ENCODE peak calls at places on chromosomes 5 and 9, in eight cellular contexts. One of them, this sample, is unnamed.

GRCh38 chr5:157566902-157567489 is 8.6 kb downstream of the ADAM19 start:
- DNase-seq in spleen: no peak
- DNase-seq in gastrocnemius medialis: no peak
- DNase-seq in BJ: no peak
- DNase-seq in body of pancreas: no peak
- DNase-seq in HCT116: no peak
- DNase-seq in CD8-positive, alpha-beta T cell: no peak
- DNase-seq in heart left ventricle: no peak
- DNase-seq in this sample: no peak

GRCh38 chr9:134437417-134438203 is 111.4 kb downstream of the RXRA start:
- DNase-seq in spleen: no peak
- DNase-seq in gastrocnemius medialis: no peak
- DNase-seq in BJ: no peak
- DNase-seq in body of pancreas: no peak
- DNase-seq in HCT116: no peak
- DNase-seq in CD8-positive, alpha-beta T cell: no peak
- DNase-seq in heart left ventricle: no peak
- DNase-seq in this sample: no peak

GRCh38 chr9:121620777-121621437 is 30.5 kb upstream of the DAB2IP start:
- DNase-seq in spleen: no peak
- DNase-seq in gastrocnemius medialis: no peak
- DNase-seq in BJ: no peak
- DNase-seq in body of pancreas: no peak
- DNase-seq in HCT116: no peak
- DNase-seq in CD8-positive, alpha-beta T cell: no peak
- DNase-seq in heart left ventricle: no peak
- DNase-seq in this sample: no peak

GRCh38 chr5:125470503-125470902 is 724.1 kb upstream of the ZNF608 start:
- DNase-seq in spleen: no peak
- DNase-seq in gastrocnemius medialis: no peak
- DNase-seq in BJ: no peak
- DNase-seq in body of pancreas: no peak
- DNase-seq in HCT116: no peak
- DNase-seq in CD8-positive, alpha-beta T cell: no peak
- DNase-seq in heart left ventricle: no peak
- DNase-seq in this sample: no peak

GRCh38 chr9:79254900-79255651 is 316.7 kb upstream of the TLE4 start:
- DNase-seq in spleen: no peak
- DNase-seq in gastrocnemius medialis: no peak
- DNase-seq in BJ: no peak
- DNase-seq in body of pancreas: no peak
- DNase-seq in HCT116: no peak
- DNase-seq in CD8-positive, alpha-beta T cell: no peak
- DNase-seq in heart left ventricle: no peak
- DNase-seq in this sample: peak

GRCh38 chr5:115816226-115817042 is at the start of gene CDO1:
- DNase-seq in spleen: peak
- DNase-seq in gastrocnemius medialis: peak
- DNase-seq in BJ: no peak
- DNase-seq in body of pancreas: peak
- DNase-seq in HCT116: no peak
- DNase-seq in CD8-positive, alpha-beta T cell: peak
- DNase-seq in heart left ventricle: peak
- DNase-seq in this sample: peak

GRCh38 chr9:125509476-125509875 is 197.5 kb downstream of the MAPKAP1 start:
- DNase-seq in spleen: no peak
- DNase-seq in gastrocnemius medialis: no peak
- DNase-seq in BJ: peak
- DNase-seq in body of pancreas: no peak
- DNase-seq in HCT116: no peak
- DNase-seq in CD8-positive, alpha-beta T cell: no peak
- DNase-seq in heart left ventricle: no peak
- DNase-seq in this sample: no peak

GRCh38 chr5:51384281-51384840 is 1.1 kb downstream of the ISL1 start:
- DNase-seq in spleen: no peak
- DNase-seq in gastrocnemius medialis: no peak
- DNase-seq in BJ: no peak
- DNase-seq in body of pancreas: no peak
- DNase-seq in HCT116: no peak
- DNase-seq in CD8-positive, alpha-beta T cell: no peak
- DNase-seq in heart left ventricle: no peak
- DNase-seq in this sample: no peak

GRCh38 chr5:127599321-127599720 is 49.6 kb upstream of the CTXN3 start:
- DNase-seq in spleen: no peak
- DNase-seq in gastrocnemius medialis: no peak
- DNase-seq in BJ: no peak
- DNase-seq in body of pancreas: no peak
- DNase-seq in HCT116: no peak
- DNase-seq in CD8-positive, alpha-beta T cell: no peak
- DNase-seq in heart left ventricle: no peak
- DNase-seq in this sample: no peak

GRCh38 chr5:1502046-1502736 is 21.6 kb downstream of the LPCAT1 start:
- DNase-seq in spleen: peak
- DNase-seq in gastrocnemius medialis: no peak
- DNase-seq in BJ: no peak
- DNase-seq in body of pancreas: no peak
- DNase-seq in HCT116: no peak
- DNase-seq in CD8-positive, alpha-beta T cell: peak
- DNase-seq in heart left ventricle: no peak
- DNase-seq in this sample: no peak

GRCh38 chr9:134028575-134029247 is 3.4 kb downstream of the BRD3OS start:
- DNase-seq in spleen: peak
- DNase-seq in gastrocnemius medialis: no peak
- DNase-seq in BJ: no peak
- DNase-seq in body of pancreas: no peak
- DNase-seq in HCT116: no peak
- DNase-seq in CD8-positive, alpha-beta T cell: no peak
- DNase-seq in heart left ventricle: no peak
- DNase-seq in this sample: no peak

DNA sequence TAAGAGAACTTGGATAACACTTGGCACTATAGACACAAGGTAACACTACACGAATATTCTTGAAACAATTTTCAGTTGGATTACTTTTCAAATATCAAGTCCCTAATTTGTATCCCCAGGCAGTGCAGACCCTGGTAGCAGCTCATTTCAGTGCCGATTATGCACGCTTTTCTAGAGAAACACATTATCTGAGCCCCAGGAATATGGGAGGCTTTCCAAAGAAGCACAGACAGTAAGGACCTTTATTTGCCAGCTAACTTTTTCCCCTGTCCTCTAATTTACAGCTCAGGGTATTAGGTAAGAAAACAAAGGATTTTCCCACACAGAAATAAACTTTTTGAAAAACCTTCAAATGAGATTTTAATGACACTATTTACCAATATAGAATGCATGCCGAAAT is 852.3 kb upstream of the DMAC1 start:
- DNase-seq in spleen: no peak
- DNase-seq in gastrocnemius medialis: no peak
- DNase-seq in BJ: no peak
- DNase-seq in body of pancreas: no peak
- DNase-seq in HCT116: no peak
- DNase-seq in CD8-positive, alpha-beta T cell: no peak
- DNase-seq in heart left ventricle: no peak
- DNase-seq in this sample: no peak
- H3K4me3 ChIP-seq in spleen: no peak
- H3K4me3 ChIP-seq in gastrocnemius medialis: no peak
- H3K4me3 ChIP-seq in BJ: no peak
- H3K4me3 ChIP-seq in body of pancreas: no peak
- H3K4me3 ChIP-seq in HCT116: no peak
- H3K4me3 ChIP-seq in CD8-positive, alpha-beta T cell: no peak
- H3K4me3 ChIP-seq in heart left ventricle: no peak
- H3K4me3 ChIP-seq in this sample: no peak

DNA sequence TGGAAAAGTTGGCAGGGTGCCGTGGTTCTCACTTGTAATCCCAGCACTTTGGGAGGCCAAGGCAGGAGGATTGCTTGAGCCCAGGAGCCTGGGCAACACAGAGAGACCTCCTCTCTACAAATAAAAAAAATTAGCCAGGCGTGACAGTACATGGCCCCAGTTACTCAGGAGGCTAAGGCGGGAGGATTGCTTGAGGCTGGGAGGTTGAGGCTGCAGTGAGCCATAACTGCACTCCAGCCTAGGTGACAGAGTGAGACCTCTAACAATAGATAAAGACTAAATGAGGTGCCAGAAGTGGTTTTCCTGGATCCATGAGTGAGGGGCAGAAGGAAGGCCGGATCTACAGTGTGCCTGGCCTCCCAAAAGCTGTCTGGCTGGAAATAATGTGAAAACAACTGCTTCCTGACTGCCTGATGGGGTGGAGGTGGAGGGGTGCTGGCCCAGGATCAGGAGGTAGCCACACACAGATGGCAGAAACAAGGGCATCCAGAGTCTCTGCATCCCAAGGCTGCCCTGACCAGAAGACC is 4.1 kb downstream of the SHB start:
- DNase-seq in spleen: no peak
- DNase-seq in gastrocnemius medialis: no peak
- DNase-seq in BJ: no peak
- DNase-seq in body of pancreas: no peak
- DNase-seq in HCT116: no peak
- DNase-seq in CD8-positive, alpha-beta T cell: no peak
- DNase-seq in heart left ventricle: no peak
- DNase-seq in this sample: no peak
- H3K4me3 ChIP-seq in spleen: peak
- H3K4me3 ChIP-seq in gastrocnemius medialis: no peak
- H3K4me3 ChIP-seq in BJ: peak
- H3K4me3 ChIP-seq in body of pancreas: no peak
- H3K4me3 ChIP-seq in HCT116: no peak
- H3K4me3 ChIP-seq in CD8-positive, alpha-beta T cell: no peak
- H3K4me3 ChIP-seq in heart left ventricle: no peak
- H3K4me3 ChIP-seq in this sample: no peak

DNA sequence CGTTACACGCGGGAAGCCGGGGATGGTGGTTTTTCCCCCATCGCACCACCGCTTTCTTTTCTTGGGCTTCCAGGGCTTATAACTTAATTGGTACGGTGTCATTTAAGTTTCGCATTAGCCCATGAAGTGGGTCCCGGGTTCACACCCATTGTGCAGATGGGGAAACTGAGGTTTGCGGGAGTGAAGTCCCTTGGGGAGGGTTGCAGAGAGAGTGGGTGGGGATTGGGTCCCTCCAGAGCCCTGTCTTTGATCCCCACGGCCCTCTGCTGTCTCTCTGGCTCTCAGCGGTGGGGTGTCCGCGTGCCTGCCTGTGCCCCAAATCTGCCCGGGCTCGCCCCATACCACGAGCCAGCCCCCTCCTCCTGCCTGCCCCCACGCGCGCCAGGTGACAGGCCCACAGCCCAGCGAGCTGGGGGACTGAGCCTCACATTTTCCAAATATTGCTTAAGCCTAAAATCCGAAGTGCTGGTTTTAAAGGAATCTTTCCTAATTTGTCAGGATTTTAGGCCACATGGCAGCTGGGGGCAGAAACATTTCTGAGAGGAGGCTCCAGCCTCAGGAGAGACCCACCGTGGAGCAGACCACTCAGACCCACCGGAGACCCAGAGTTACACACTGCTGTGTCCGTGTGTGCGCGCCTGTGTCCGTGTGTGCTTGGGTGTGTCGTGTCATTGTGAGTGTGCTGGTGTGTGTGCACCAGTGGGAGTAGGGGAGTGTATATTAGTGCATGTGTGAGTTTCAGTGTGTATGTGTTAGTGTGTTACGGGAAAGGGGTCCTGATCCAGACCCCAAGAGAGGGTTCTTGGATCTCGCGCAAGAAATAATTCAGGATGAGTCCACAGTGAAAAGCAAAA is 159.5 kb upstream of the IER5L start:
- DNase-seq in spleen: no peak
- DNase-seq in gastrocnemius medialis: no peak
- DNase-seq in BJ: no peak
- DNase-seq in body of pancreas: no peak
- DNase-seq in HCT116: no peak
- DNase-seq in CD8-positive, alpha-beta T cell: no peak
- DNase-seq in heart left ventricle: no peak
- DNase-seq in this sample: no peak
- H3K4me3 ChIP-seq in spleen: peak
- H3K4me3 ChIP-seq in gastrocnemius medialis: peak
- H3K4me3 ChIP-seq in BJ: peak
- H3K4me3 ChIP-seq in body of pancreas: no peak
- H3K4me3 ChIP-seq in HCT116: no peak
- H3K4me3 ChIP-seq in CD8-positive, alpha-beta T cell: peak
- H3K4me3 ChIP-seq in heart left ventricle: peak
- H3K4me3 ChIP-seq in this sample: peak

GRCh38 chr5:160470437-160471341 is 49.0 kb downstream of the PTTG1 start:
- DNase-seq in spleen: no peak
- DNase-seq in gastrocnemius medialis: no peak
- DNase-seq in BJ: no peak
- DNase-seq in body of pancreas: no peak
- DNase-seq in HCT116: no peak
- DNase-seq in CD8-positive, alpha-beta T cell: no peak
- DNase-seq in heart left ventricle: no peak
- DNase-seq in this sample: peak
- H3K4me3 ChIP-seq in spleen: peak
- H3K4me3 ChIP-seq in gastrocnemius medialis: no peak
- H3K4me3 ChIP-seq in BJ: no peak
- H3K4me3 ChIP-seq in body of pancreas: no peak
- H3K4me3 ChIP-seq in HCT116: no peak
- H3K4me3 ChIP-seq in CD8-positive, alpha-beta T cell: peak
- H3K4me3 ChIP-seq in heart left ventricle: no peak
- H3K4me3 ChIP-seq in this sample: no peak

DNA sequence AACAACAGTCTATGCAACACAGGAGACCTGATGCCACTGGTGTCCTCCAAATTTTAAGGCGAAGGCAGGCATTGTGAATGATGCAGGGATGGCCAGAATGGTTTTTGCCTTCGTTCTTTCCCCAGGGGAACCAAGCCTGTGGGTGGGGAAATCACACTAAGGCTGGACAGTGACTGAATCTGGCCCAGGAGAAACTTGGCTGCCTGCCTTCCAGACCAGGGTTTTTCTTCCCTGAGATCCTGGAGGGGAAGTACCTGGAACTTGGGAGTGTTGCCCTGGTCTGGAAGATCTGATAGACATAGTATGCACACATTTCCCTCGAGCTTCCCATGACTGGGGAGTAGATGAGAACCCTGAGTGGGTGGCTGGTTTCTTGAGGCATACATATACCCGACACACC is 699 bp upstream of the IL11RA start:
- DNase-seq in spleen: no peak
- DNase-seq in gastrocnemius medialis: no peak
- DNase-seq in BJ: no peak
- DNase-seq in body of pancreas: no peak
- DNase-seq in HCT116: no peak
- DNase-seq in CD8-positive, alpha-beta T cell: no peak
- DNase-seq in heart left ventricle: no peak
- DNase-seq in this sample: peak
- H3K4me3 ChIP-seq in spleen: peak
- H3K4me3 ChIP-seq in gastrocnemius medialis: peak
- H3K4me3 ChIP-seq in BJ: peak
- H3K4me3 ChIP-seq in body of pancreas: no peak
- H3K4me3 ChIP-seq in HCT116: peak
- H3K4me3 ChIP-seq in CD8-positive, alpha-beta T cell: no peak
- H3K4me3 ChIP-seq in heart left ventricle: peak
- H3K4me3 ChIP-seq in this sample: no peak

This sample was measured in astrocyte of the spinal cord.